ENCODE peak calls at places on chromosomes 1 and 21, in four cellular contexts. T is GM23248, Y is small intestine, P is neuronal stem cell. G is an unnamed sample.
A peak's percentile ranks its signal among the peaks of the same experiment; 100 is the strongest.

GRCh38 chr1:198535631-198536030 is 4.8 kb downstream of the ATP6V1G3 start:
- DNase-seq in T (no peak), P (no peak), Y (no peak), G (no peak)

GRCh38 chr1:218369688-218370511 is 24.8 kb downstream of the TGFB2 start:
- DNase-seq in P (no peak), Y (no peak), T (peak; percentile 77), G (no peak)

GRCh38 chr1:66046415-66046814 is 253.7 kb downstream of the PDE4B start:
- DNase-seq in Y (no peak), P (no peak), T (no peak), G (no peak)

GRCh38 chr1:169904834-169905233 is 11.1 kb upstream of the SCYL3 start:
- DNase-seq in T (no peak), Y (no peak), P (no peak), G (no peak)

GRCh38 chr1:98965394-98965793 is 39.3 kb downstream of the PLPPR5 start:
- DNase-seq in Y (no peak), P (no peak), T (no peak), G (no peak)

GRCh38 chr1:225889743-225890142 is 797 bp upstream of the LEFTY1 start:
- DNase-seq in T (no peak), P (no peak), Y (peak; percentile 29), G (no peak)

GRCh38 chr1:96834986-96835385 is 113.4 kb downstream of the PTBP2 start:
- DNase-seq in P (no peak), Y (no peak), T (no peak), G (no peak)

GRCh38 chr1:11858968-11859871 is 475 bp upstream of the NPPB start:
- DNase-seq in Y (peak; percentile 32), P (peak; percentile 80), T (peak; percentile 63), G (peak; percentile 85)

GRCh38 chr1:174433451-174433850 is 14.3 kb upstream of the GPR52 start:
- DNase-seq in Y (no peak), T (peak; percentile 70), P (no peak), G (no peak)

GRCh38 chr1:219523411-219523810 is 89.5 kb downstream of the ZC3H11B start:
- DNase-seq in T (no peak), P (no peak), Y (no peak), G (no peak)

GRCh38 chr1:39165049-39165448 is 39.4 kb upstream of the MACF1 start:
- DNase-seq in T (no peak), Y (peak; percentile 8), P (no peak), G (no peak)

GRCh38 chr1:90045853-90046563 is 51.1 kb downstream of the ZNF326 start:
- DNase-seq in Y (no peak), T (peak; percentile 38), P (peak; percentile 11), G (no peak)

GRCh38 chr1:12615916-12616708 is 1.9 kb downstream of the DHRS3 start:
- DNase-seq in T (peak; percentile 86), P (no peak), Y (peak; percentile 87), G (peak; percentile 85)

GRCh38 chr21:45618846-45619485 is 24.6 kb upstream of the PCBP3 start:
- DNase-seq in P (no peak), T (peak; percentile 43), Y (no peak), G (peak; percentile 49)

GRCh38 chr1:52153898-52154297 is 12.0 kb downstream of the ZFYVE9 start:
- DNase-seq in P (no peak), T (no peak), Y (no peak), G (no peak)

GRCh38 chr1:65792671-65793358 is at the start of gene PDE4B:
- DNase-seq in T (peak; percentile 74), P (peak; percentile 52), Y (no peak), G (peak; percentile 70)

GRCh38 chr1:221494670-221495069 is 247.2 kb downstream of the DUSP10 start:
- DNase-seq in P (no peak), Y (peak; percentile 0), T (peak; percentile 30), G (no peak)

GRCh38 chr21:44880762-44881585 is 7.5 kb upstream of the PTTG1IP start:
- DNase-seq in Y (no peak), P (no peak), T (peak; percentile 77), G (peak; percentile 53)

GRCh38 chr1:106536741-106537140 is 519.7 kb upstream of the PRMT6 start:
- DNase-seq in Y (no peak), T (peak; percentile 84), P (no peak), G (no peak)

GRCh38 chr1:1080951-1081310 is 6.8 kb upstream of the RNF223 start:
- DNase-seq in P (no peak), Y (no peak), T (no peak), G (peak; percentile 58)

GRCh38 chr1:111955755-111956154 is 33.7 kb downstream of the KCND3 start:
- DNase-seq in P (no peak), Y (no peak), T (peak; percentile 44), G (no peak)

GRCh38 chr21:43921979-43922945 is 57.2 kb downstream of the AGPAT3 start:
- DNase-seq in Y (no peak), T (no peak), P (no peak), G (no peak)

GRCh38 chr1:205993068-205993467 is 10.1 kb downstream of the RAB7B start:
- DNase-seq in T (no peak), P (no peak), Y (no peak), G (no peak)

DNA sequence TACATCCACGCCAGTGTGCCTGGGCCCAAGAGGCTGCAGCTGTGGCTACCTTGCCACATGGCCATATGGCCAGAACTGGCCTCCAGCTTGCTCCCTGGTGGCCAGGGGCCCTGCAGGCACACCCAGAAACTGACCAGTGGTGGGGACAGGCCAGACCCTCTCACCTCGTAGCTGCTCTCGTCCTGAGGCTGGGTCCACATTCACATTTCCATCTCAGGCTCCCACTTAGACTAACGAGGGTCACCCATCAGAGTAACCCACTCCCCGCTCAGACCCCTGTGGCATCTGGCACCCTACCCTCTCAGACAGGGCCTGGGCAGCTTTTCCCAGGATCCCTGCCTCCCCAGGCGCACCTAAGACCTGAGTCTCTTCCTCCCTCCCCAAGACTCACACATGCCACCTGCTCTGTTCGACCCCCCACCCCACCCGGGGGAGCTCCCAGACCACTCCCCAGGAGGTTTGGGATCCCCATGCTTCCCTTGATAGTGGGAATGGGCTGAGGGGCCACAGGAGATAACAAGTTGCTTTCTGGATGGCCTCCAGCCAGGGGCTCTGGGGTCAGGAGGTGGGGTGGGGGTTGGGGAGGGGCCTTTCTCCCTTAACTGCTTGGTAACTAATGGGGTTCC is 21.3 kb upstream of the RNU1-4 start:
- DNase-seq in T (no peak), Y (no peak), P (no peak), G (no peak)
- H3K4me3 ChIP-seq in T (no peak overlapping the region), Y (no peak overlapping the region), P (peak overlapping the region; percentile 15), G (no peak overlapping the region)

GRCh38 chr1:7485086-7485780 is 285.9 kb upstream of the VAMP3 start:
- DNase-seq in T (no peak), P (no peak), Y (no peak), G (no peak)

GRCh38 chr1:7483634-7484383 is 287.3 kb upstream of the VAMP3 start:
- DNase-seq in Y (no peak), T (no peak), P (no peak), G (no peak)

GRCh38 chr1:7481194-7481593 is 289.9 kb upstream of the VAMP3 start:
- DNase-seq in Y (no peak), P (no peak), T (no peak), G (no peak)

GRCh38 chr1:7482077-7482476 is 289.0 kb upstream of the VAMP3 start:
- DNase-seq in Y (no peak), T (no peak), P (no peak), G (no peak)

DNA sequence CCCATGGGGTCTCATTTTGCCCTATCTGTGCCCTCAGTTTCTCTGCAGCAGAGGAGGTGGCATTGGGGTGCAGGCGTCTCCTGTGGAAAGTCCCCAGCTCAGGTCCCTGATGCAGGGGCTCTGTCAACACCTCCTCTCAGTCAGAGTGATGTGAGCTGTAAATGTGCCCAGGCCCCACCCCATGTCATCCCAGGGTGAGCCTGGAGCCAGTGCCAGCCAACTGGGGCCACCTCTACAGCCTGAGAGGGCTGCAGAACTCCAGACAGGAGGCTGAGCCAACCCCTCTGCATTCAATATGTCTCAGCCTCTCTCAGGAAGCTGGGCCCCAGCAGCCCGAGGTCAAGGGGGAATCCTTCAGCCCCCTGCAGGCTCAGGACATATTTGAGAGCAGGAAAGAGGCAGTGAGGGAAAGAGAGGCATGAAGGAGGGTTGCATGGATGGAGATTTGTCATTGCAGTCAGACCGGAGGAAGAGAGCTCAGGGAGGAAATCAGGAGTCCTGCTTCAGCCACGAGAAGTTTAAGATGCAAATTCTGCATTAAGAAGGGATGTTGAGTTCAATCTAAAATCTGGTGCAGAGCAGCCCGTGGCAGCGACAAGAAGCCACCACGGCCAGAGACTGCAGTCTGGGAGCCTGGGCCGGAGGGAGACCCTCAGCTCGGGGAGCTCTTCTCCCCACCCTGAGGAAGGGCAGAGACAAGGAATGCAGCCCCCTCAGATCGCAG is 288.2 kb upstream of the VAMP3 start:
- DNase-seq in T (no peak), P (no peak), Y (no peak), G (no peak)
- H3K27me3 ChIP-seq in T (no peaks in the 10 kb centered on the region), P (no peaks in the 10 kb centered on the region), Y (peaks cover 2% of the 10 kb centered on the region), G (no peaks in the 10 kb centered on the region)

GRCh38 chr21:34018185-34018584 is 55.2 kb upstream of the MRPS6 start:
- DNase-seq in Y (no peak), T (no peak), P (no peak), G (no peak)
- H3K4me1 ChIP-seq in Y (peaks cover 2% of the 10 kb centered on the region), T (peaks cover 7% of the 10 kb centered on the region), P (peaks cover 5% of the 10 kb centered on the region), G (peaks cover 18% of the 10 kb centered on the region)

GRCh38 chr21:23887709-23888303 is 1719.5 kb downstream of the MRPL39 start:
- DNase-seq in T (no peak), Y (peak; percentile 2), P (no peak), G (no peak)
- H3K4me3 ChIP-seq in T (no peak overlapping the region), Y (no peak overlapping the region), P (no peak overlapping the region), G (no peak overlapping the region)

GRCh38 chr1:94070746-94071318 is 50.1 kb downstream of the ABCA4 start:
- DNase-seq in P (no peak), T (no peak), Y (no peak), G (no peak)
- H3K27me3 ChIP-seq in P (no peaks in the 10 kb centered on the region), T (no peaks in the 10 kb centered on the region), Y (no peaks in the 10 kb centered on the region), G (no peaks in the 10 kb centered on the region)

DNA sequence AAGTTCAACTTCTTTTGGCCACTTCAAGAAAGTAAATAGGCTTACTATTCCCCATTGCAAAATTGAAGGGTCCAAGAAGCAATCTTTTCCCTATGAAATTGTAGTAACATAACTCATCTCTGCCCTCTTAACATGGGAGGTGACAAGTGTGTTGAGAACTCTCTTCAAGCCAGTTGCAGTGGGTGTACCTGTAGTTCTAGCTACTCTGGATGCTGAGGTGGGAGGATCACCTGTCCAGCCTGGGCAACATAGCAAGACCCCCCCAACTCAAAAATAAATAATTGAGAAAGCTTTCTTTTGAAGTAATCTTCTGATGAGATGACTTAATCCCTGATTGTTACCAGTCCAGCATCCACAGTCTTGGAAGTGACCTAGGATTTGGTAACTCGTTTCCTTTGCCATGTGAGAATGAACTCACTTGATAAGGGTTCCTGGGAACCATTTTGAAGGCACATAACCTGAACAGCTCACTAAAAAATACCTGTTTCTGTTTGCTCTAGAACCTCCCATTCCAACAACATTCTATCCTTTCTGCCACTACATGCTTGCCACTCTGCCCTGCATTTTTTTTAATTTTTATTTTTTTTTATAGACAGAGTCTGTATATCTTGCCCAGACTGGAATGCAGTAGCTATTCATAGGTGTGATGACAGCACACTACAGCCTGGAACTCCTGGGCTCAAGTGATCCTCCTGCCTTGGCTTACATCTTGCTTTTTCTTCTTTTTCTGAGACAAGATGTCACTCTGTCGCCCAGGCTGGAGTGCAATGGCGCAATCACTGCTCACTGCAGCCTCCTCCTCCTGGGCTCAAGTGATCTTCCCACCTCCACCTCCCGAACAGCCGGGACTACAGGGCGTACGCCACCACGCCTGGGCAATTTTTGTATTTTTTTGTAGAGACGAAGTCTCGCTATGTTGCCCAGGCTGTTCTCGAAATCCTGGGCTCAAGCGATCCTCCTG is 1.4 kb upstream of the IPO9 start:
- DNase-seq in P (no peak), T (peak; percentile 50), Y (no peak), G (no peak)
- H3K4me1 ChIP-seq in P (peaks cover 10% of the 10 kb centered on the region), T (peaks cover 38% of the 10 kb centered on the region), Y (peaks cover 8% of the 10 kb centered on the region), G (peaks cover 29% of the 10 kb centered on the region)

G was measured in upper lobe of right lung.